ENCODE peak calls at places on chromosomes 3 and 15, in six cellular contexts. J is activated effector memory CD4-positive, alpha-beta T cell treated with Interleukin-2 at 50 U/mL for 16 hours; F is HuH-7.5; L is transverse colon; C is CD4-positive, alpha-beta T cell; Y is COR-L47. U is an unnamed sample.

GRCh38 chr15:56965614-56966013 is 47.2 kb downstream of the TCF12 start:
- DNase-seq in J (no peak), F (no peak), L (no peak), C (no peak), Y (no peak), U (no peak)

GRCh38 chr3:71498053-71498452 is 85.5 kb downstream of the FOXP1 start:
- DNase-seq in J (no peak), F (no peak), L (no peak), C (no peak), Y (no peak), U (no peak)

GRCh38 chr15:63186065-63186464 is 3.3 kb upstream of the RAB8B start:
- DNase-seq in J (no peak), F (no peak), L (no peak), C (no peak), Y (no peak), U (no peak)

GRCh38 chr15:42364529-42364928 is 5.2 kb downstream of the CAPN3 start:
- DNase-seq in J (no peak), F (no peak), L (no peak), C (no peak), Y (peak; percentile 33), U (no peak)

GRCh38 chr3:100968908-100969556 is 24.2 kb downstream of the ABI3BP start:
- DNase-seq in J (no peak), F (no peak), L (no peak), C (no peak), Y (no peak), U (no peak)

GRCh38 chr3:134460965-134461364 is 24.8 kb downstream of the ANAPC13 start:
- DNase-seq in J (no peak), F (no peak), L (no peak), C (no peak), Y (no peak), U (no peak)

GRCh38 chr15:70947369-70948335 is 55.0 kb downstream of the LRRC49 start:
- DNase-seq in J (no peak), F (no peak), L (no peak), C (no peak), Y (no peak), U (no peak)

GRCh38 chr15:56241374-56242085 is 2.1 kb downstream of the RFX7 start:
- DNase-seq in J (no peak), F (no peak), L (no peak), C (no peak), Y (no peak), U (no peak)

GRCh38 chr3:51024765-51025681 is 350.3 kb downstream of the DOCK3 start:
- DNase-seq in J (peak; percentile 69), F (no peak), L (peak; percentile 60), C (peak; percentile 71), Y (no peak), U (no peak)

GRCh38 chr3:169002689-169003088 is 660.8 kb downstream of the MECOM start:
- DNase-seq in J (no peak), F (no peak), L (no peak), C (no peak), Y (peak; percentile 99), U (no peak)

U was measured in 8988T.